ENCODE peak calls at places on chromosomes 6 and 20, in ten cellular contexts. One of them, this sample, is unnamed.
A peak's percentile ranks its signal among the peaks of the same experiment; 100 is the strongest.

GRCh38 chr6:63426844-63427243 is 107.1 kb upstream of the LGSN start:
- DNase-seq in activated naive CD4-positive, alpha-beta T cell treated with anti-CD3 and anti-CD28 coated beads for 36 hours: no peak
- DNase-seq in pancreas: no peak
- DNase-seq in NAMALWA: no peak
- DNase-seq in activated gamma-delta T cell: no peak
- DNase-seq in fibroblast of pulmonary artery: no peak
- DNase-seq in Calu3: peak; percentile 15
- DNase-seq in neural crest cell: no peak
- DNase-seq in SIG-M5: no peak
- DNase-seq in H54: no peak
- DNase-seq in this sample: no peak

GRCh38 chr6:90088009-90088408 is 193.7 kb downstream of the GJA10 start:
- DNase-seq in activated naive CD4-positive, alpha-beta T cell treated with anti-CD3 and anti-CD28 coated beads for 36 hours: no peak
- DNase-seq in pancreas: no peak
- DNase-seq in NAMALWA: no peak
- DNase-seq in activated gamma-delta T cell: no peak
- DNase-seq in fibroblast of pulmonary artery: peak; percentile 84
- DNase-seq in Calu3: no peak
- DNase-seq in neural crest cell: no peak
- DNase-seq in SIG-M5: no peak
- DNase-seq in H54: no peak
- DNase-seq in this sample: peak; percentile 90

GRCh38 chr6:14353798-14354197 is 236.2 kb downstream of the CD83 start:
- DNase-seq in activated naive CD4-positive, alpha-beta T cell treated with anti-CD3 and anti-CD28 coated beads for 36 hours: no peak
- DNase-seq in pancreas: no peak
- DNase-seq in NAMALWA: no peak
- DNase-seq in activated gamma-delta T cell: no peak
- DNase-seq in fibroblast of pulmonary artery: no peak
- DNase-seq in Calu3: no peak
- DNase-seq in neural crest cell: no peak
- DNase-seq in SIG-M5: no peak
- DNase-seq in H54: no peak
- DNase-seq in this sample: no peak

GRCh38 chr20:61260905-61261304 is 8.8 kb downstream of the CDH4 start:
- DNase-seq in activated naive CD4-positive, alpha-beta T cell treated with anti-CD3 and anti-CD28 coated beads for 36 hours: no peak
- DNase-seq in pancreas: no peak
- DNase-seq in NAMALWA: no peak
- DNase-seq in activated gamma-delta T cell: no peak
- DNase-seq in fibroblast of pulmonary artery: no peak
- DNase-seq in Calu3: no peak
- DNase-seq in neural crest cell: no peak
- DNase-seq in SIG-M5: no peak
- DNase-seq in H54: no peak
- DNase-seq in this sample: no peak

GRCh38 chr20:62381202-62381797 is 5.6 kb upstream of the RPS21 start:
- DNase-seq in activated naive CD4-positive, alpha-beta T cell treated with anti-CD3 and anti-CD28 coated beads for 36 hours: peak; percentile 55
- DNase-seq in pancreas: no peak
- DNase-seq in NAMALWA: no peak
- DNase-seq in activated gamma-delta T cell: no peak
- DNase-seq in fibroblast of pulmonary artery: peak; percentile 74
- DNase-seq in Calu3: no peak
- DNase-seq in neural crest cell: no peak
- DNase-seq in SIG-M5: no peak
- DNase-seq in H54: no peak
- DNase-seq in this sample: peak; percentile 87

GRCh38 chr6:53725791-53726575 is 60.4 kb upstream of the KLHL31 start:
- DNase-seq in activated naive CD4-positive, alpha-beta T cell treated with anti-CD3 and anti-CD28 coated beads for 36 hours: peak; percentile 83
- DNase-seq in pancreas: peak; percentile 87
- DNase-seq in NAMALWA: peak; percentile 85
- DNase-seq in activated gamma-delta T cell: peak; percentile 17
- DNase-seq in fibroblast of pulmonary artery: peak; percentile 73
- DNase-seq in Calu3: peak; percentile 83
- DNase-seq in neural crest cell: peak; percentile 84
- DNase-seq in SIG-M5: no peak
- DNase-seq in H54: peak; percentile 82
- DNase-seq in this sample: peak; percentile 65

GRCh38 chr6:75480425-75480824 is 13.2 kb downstream of the FILIP1 start:
- DNase-seq in activated naive CD4-positive, alpha-beta T cell treated with anti-CD3 and anti-CD28 coated beads for 36 hours: no peak
- DNase-seq in pancreas: no peak
- DNase-seq in NAMALWA: no peak
- DNase-seq in activated gamma-delta T cell: no peak
- DNase-seq in fibroblast of pulmonary artery: no peak
- DNase-seq in Calu3: no peak
- DNase-seq in neural crest cell: no peak
- DNase-seq in SIG-M5: no peak
- DNase-seq in H54: no peak
- DNase-seq in this sample: no peak

GRCh38 chr6:18235524-18235923 is 28.8 kb downstream of the DEK start:
- DNase-seq in activated naive CD4-positive, alpha-beta T cell treated with anti-CD3 and anti-CD28 coated beads for 36 hours: no peak
- DNase-seq in pancreas: no peak
- DNase-seq in NAMALWA: no peak
- DNase-seq in activated gamma-delta T cell: no peak
- DNase-seq in fibroblast of pulmonary artery: no peak
- DNase-seq in Calu3: no peak
- DNase-seq in neural crest cell: no peak
- DNase-seq in SIG-M5: no peak
- DNase-seq in H54: no peak
- DNase-seq in this sample: no peak

GRCh38 chr6:37114612-37115011 is 55.3 kb upstream of the PIM1 start:
- DNase-seq in activated naive CD4-positive, alpha-beta T cell treated with anti-CD3 and anti-CD28 coated beads for 36 hours: no peak
- DNase-seq in pancreas: no peak
- DNase-seq in NAMALWA: no peak
- DNase-seq in activated gamma-delta T cell: no peak
- DNase-seq in fibroblast of pulmonary artery: no peak
- DNase-seq in Calu3: no peak
- DNase-seq in neural crest cell: no peak
- DNase-seq in SIG-M5: no peak
- DNase-seq in H54: no peak
- DNase-seq in this sample: no peak

GRCh38 chr20:46399401-46399800 is 7.0 kb downstream of the ELMO2 start:
- DNase-seq in activated naive CD4-positive, alpha-beta T cell treated with anti-CD3 and anti-CD28 coated beads for 36 hours: peak; percentile 29
- DNase-seq in pancreas: no peak
- DNase-seq in NAMALWA: no peak
- DNase-seq in activated gamma-delta T cell: no peak
- DNase-seq in fibroblast of pulmonary artery: no peak
- DNase-seq in Calu3: no peak
- DNase-seq in neural crest cell: no peak
- DNase-seq in SIG-M5: no peak
- DNase-seq in H54: no peak
- DNase-seq in this sample: no peak

GRCh38 chr6:159790149-159790946 is at the start of gene MRPL18:
- DNase-seq in activated naive CD4-positive, alpha-beta T cell treated with anti-CD3 and anti-CD28 coated beads for 36 hours: peak; percentile 95
- DNase-seq in pancreas: peak; percentile 96
- DNase-seq in NAMALWA: peak; percentile 98
- DNase-seq in activated gamma-delta T cell: peak; percentile 62
- DNase-seq in fibroblast of pulmonary artery: peak; percentile 98
- DNase-seq in Calu3: peak; percentile 88
- DNase-seq in neural crest cell: peak; percentile 74
- DNase-seq in SIG-M5: peak; percentile 77
- DNase-seq in H54: peak; percentile 70
- DNase-seq in this sample: peak; percentile 99

This sample was measured in iris pigment epithelial cell.